ENCODE peak calls at places on chromosomes 6 and 20, in ten cellular contexts. H is astrocyte of the cerebellum; Y is A549; Q is GM12865; T is HCT116; M is ovary; F is CD8-positive, alpha-beta T cell; V is stomach; B is AG04449; U is fibroblast of the aortic adventitia. Z is an unnamed sample.
A peak's percentile ranks its signal among the peaks of the same experiment; 100 is the strongest.

GRCh38 chr6:2117447-2117846 is 128.0 kb downstream of the GMDS start:
- DNase-seq in Y (no peak), U (no peak), M (no peak), T (no peak), B (no peak), Q (no peak), V (no peak), H (no peak), F (no peak), Z (no peak)

GRCh38 chr6:94953867-94954631 is 623.3 kb upstream of the MANEA start:
- DNase-seq in Y (no peak), F (no peak), Q (no peak), U (no peak), B (no peak), H (no peak), M (no peak), T (no peak), V (no peak), Z (no peak)

GRCh38 chr6:158819213-158819976 is at the start of gene EZR:
- DNase-seq in Q (peak; percentile 96), B (no peak), H (no peak), U (peak; percentile 38), V (peak; percentile 86), M (peak; percentile 80), T (peak; percentile 73), Y (peak; percentile 77), F (peak; percentile 79), Z (peak; percentile 65)

GRCh38 chr6:27684264-27685211 is 211.6 kb upstream of the ZNF184 start:
- DNase-seq in U (peak; percentile 59), V (no peak), Y (peak; percentile 80), M (peak; percentile 54), H (peak; percentile 26), B (peak; percentile 63), Q (peak; percentile 88), F (no peak), T (peak; percentile 94), Z (peak; percentile 91)

GRCh38 chr6:26175428-26176181 is 88.4 kb downstream of the HFE start:
- DNase-seq in T (no peak), F (peak; percentile 33), Q (peak; percentile 87), V (no peak), H (no peak), U (peak; percentile 86), M (no peak), B (no peak), Y (no peak), Z (peak; percentile 70)

GRCh38 chr6:79525272-79526100 is 11.7 kb downstream of the LCA5 start:
- DNase-seq in H (no peak), T (no peak), M (peak; percentile 36), Y (no peak), B (no peak), F (no peak), V (no peak), Q (no peak), U (peak; percentile 11), Z (peak; percentile 81)

GRCh38 chr20:44234566-44235317 is 12.4 kb upstream of the GDAP1L1 start:
- DNase-seq in F (no peak), H (no peak), V (no peak), M (no peak), Y (no peak), T (no peak), Q (no peak), B (no peak), U (no peak), Z (no peak)

GRCh38 chr6:161379828-161380598 is 106.2 kb upstream of the AGPAT4 start:
- DNase-seq in Q (no peak), U (peak; percentile 76), H (no peak), F (no peak), V (no peak), B (no peak), Y (no peak), T (no peak), M (no peak), Z (no peak)

GRCh38 chr6:142892254-142893021 is 52.5 kb downstream of the HIVEP2 start:
- DNase-seq in B (no peak), F (no peak), H (no peak), U (no peak), V (no peak), M (no peak), T (no peak), Q (no peak), Y (no peak), Z (no peak)

GRCh38 chr6:142893088-142893487 is 51.9 kb downstream of the HIVEP2 start:
- DNase-seq in Y (no peak), V (no peak), M (no peak), B (no peak), Q (no peak), H (no peak), T (no peak), U (peak; percentile 75), F (no peak), Z (peak; percentile 93)

GRCh38 chr6:142888461-142888860 is 56.5 kb downstream of the HIVEP2 start:
- DNase-seq in H (no peak), T (no peak), Y (no peak), M (no peak), V (no peak), B (no peak), U (no peak), F (no peak), Q (no peak), Z (no peak)

GRCh38 chr6:142887534-142887933 is 57.4 kb downstream of the HIVEP2 start:
- DNase-seq in Y (no peak), H (no peak), T (no peak), B (no peak), V (no peak), Q (no peak), F (no peak), M (no peak), U (no peak), Z (no peak)

GRCh38 chr6:142891454-142891853 is 53.5 kb downstream of the HIVEP2 start:
- DNase-seq in T (no peak), B (no peak), Q (no peak), M (no peak), H (no peak), Y (no peak), U (no peak), V (no peak), F (no peak), Z (no peak)
- TF ChIP-seq CTCF in T (no peak), B (no peak), Q (no peak), M (no peak), H (no peak), Y (no peak), U (no peak), V (no peak), F (no peak), Z (no peak)

GRCh38 chr6:51949451-51949850 is 138.0 kb downstream of the PKHD1 start:
- DNase-seq in U (no peak), B (no peak), Q (no peak), T (no peak), H (no peak), M (no peak), V (no peak), Y (no peak), F (no peak), Z (no peak)

GRCh38 chr6:51953246-51953645 is 134.2 kb downstream of the PKHD1 start:
- DNase-seq in V (no peak), M (no peak), T (no peak), H (no peak), Y (no peak), U (no peak), F (no peak), Q (no peak), B (no peak), Z (peak; percentile 3)

DNA sequence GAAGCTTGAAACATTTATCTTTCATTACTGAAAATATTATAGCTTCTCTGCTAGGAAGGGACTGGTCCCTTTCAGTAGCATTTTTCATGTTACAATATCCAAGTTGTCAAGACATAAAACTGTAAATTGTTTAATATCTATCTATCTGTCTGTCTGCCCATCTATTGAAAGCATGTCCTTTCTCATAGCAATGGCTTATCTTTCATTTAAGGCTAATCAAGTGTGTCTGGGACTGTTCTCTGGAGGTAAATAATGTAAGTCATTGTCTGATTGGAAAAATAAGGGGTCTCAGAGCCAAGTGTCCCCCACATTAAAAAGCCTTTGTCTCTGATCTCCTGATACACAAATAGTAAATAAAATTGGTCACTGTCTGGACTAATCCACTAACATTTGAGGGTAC is 135.5 kb downstream of the PKHD1 start:
- DNase-seq in U (no peak), V (no peak), Y (no peak), T (no peak), M (no peak), Q (no peak), B (no peak), F (no peak), H (no peak), Z (no peak)
- H3K4me3 ChIP-seq in U (no peak overlapping the region), V (no peak overlapping the region), Y (no peak overlapping the region), T (no peak overlapping the region), M (no peak overlapping the region), Q (no peak overlapping the region), B (no peak overlapping the region), F (no peak overlapping the region), H (no peak overlapping the region), Z (no peak overlapping the region)

GRCh38 chr6:13453771-13454251 is 33.6 kb downstream of the GFOD1 start:
- DNase-seq in U (peak; percentile 16), B (no peak), F (no peak), M (no peak), T (peak; percentile 80), Q (peak; percentile 48), Y (peak; percentile 6), H (no peak), V (no peak), Z (peak; percentile 99)

GRCh38 chr6:13452346-13453171 is 34.8 kb downstream of the GFOD1 start:
- DNase-seq in Y (no peak), Q (no peak), T (no peak), V (no peak), M (no peak), B (no peak), U (peak; percentile 57), H (no peak), F (no peak), Z (no peak)

GRCh38 chr6:13453172-13453552 is 34.2 kb downstream of the GFOD1 start:
- DNase-seq in U (no peak), Q (no peak), B (no peak), F (no peak), Y (no peak), H (no peak), T (no peak), V (no peak), M (no peak), Z (peak; percentile 64)

GRCh38 chr6:13455604-13456003 is 31.8 kb downstream of the GFOD1 start:
- DNase-seq in M (no peak), V (no peak), B (no peak), T (no peak), Y (no peak), U (no peak), F (no peak), Q (no peak), H (no peak), Z (no peak)

GRCh38 chr6:13454286-13455221 is 32.8 kb downstream of the GFOD1 start:
- DNase-seq in F (peak; percentile 50), V (peak; percentile 32), H (no peak), U (peak; percentile 25), T (no peak), M (no peak), B (no peak), Y (no peak), Q (peak; percentile 57), Z (peak; percentile 12)
- TF ChIP-seq CTCF in F (peak; percentile 25), V (no peak), H (no peak), U (no peak), T (no peak), M (no peak), B (no peak), Y (no peak), Q (no peak), Z (no peak)

DNA sequence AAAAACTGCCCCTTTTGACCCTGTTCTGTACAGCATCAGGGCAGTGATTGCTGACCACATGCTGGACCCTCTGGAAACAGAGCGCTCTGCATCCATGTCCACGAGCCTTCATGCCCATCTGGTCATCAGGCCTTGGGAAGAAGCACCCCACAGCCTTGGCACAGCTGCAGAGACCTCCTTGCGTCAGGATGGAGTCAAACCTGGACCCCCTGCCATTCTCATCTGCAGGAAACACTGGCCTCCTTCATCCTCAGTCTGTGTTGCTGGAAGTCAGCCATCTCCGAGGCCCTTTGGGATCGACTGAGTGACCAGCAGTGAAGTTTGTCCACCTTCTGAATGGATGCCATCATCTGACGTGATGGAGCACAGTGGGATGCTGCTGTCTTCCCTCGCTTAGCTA is 2138.3 kb upstream of the DEFB115 start:
- DNase-seq in T (no peak), H (no peak), Q (no peak), Y (no peak), M (no peak), V (no peak), U (no peak), B (no peak), F (no peak), Z (no peak)
- H3K4me3 ChIP-seq in T (no peak overlapping the region), H (no peak overlapping the region), Q (no peak overlapping the region), Y (no peak overlapping the region), M (no peak overlapping the region), V (no peak overlapping the region), U (no peak overlapping the region), B (no peak overlapping the region), F (no peak overlapping the region), Z (no peak overlapping the region)